ENCODE peak calls at places on chromosome 15, in eight cellular contexts. L is cardiac muscle cell; H is SJSA1; F is CD4-positive, alpha-beta memory T cell; I is A549; V is tibial nerve; J is neural progenitor cell; T is stomach. X is an unnamed sample.

GRCh38 chr15:94225616-94226015 is 5.7 kb upstream of the MCTP2 start:
- DNase-seq in L (no peak), H (no peak), F (no peak), I (no peak), V (no peak), J (no peak), T (no peak), X (no peak)

GRCh38 chr15:63519548-63520178 is 15.3 kb downstream of the USP3 start:
- DNase-seq in L (no peak), H (no peak), F (no peak), I (no peak), V (no peak), J (no peak), T (no peak), X (no peak)

GRCh38 chr15:62269504-62269903 is 104.4 kb upstream of the C2CD4B start:
- DNase-seq in L (peak; percentile 8), H (no peak), F (no peak), I (no peak), V (no peak), J (peak; percentile 18), T (no peak), X (no peak)

GRCh38 chr15:77584201-77584600 is 48.5 kb downstream of the LINGO1 start:
- DNase-seq in L (no peak), H (no peak), F (no peak), I (no peak), V (no peak), J (peak; percentile 60), T (no peak), X (no peak)

GRCh38 chr15:76962337-76963013 is 30.9 kb downstream of the RCN2 start:
- DNase-seq in L (no peak), H (no peak), F (no peak), I (no peak), V (no peak), J (no peak), T (no peak), X (no peak)

GRCh38 chr15:29888651-29889050 is 66.4 kb upstream of the TJP1 start:
- DNase-seq in L (peak; percentile 60), H (peak; percentile 52), F (no peak), I (no peak), V (no peak), J (peak; percentile 60), T (no peak), X (no peak)

GRCh38 chr15:31419820-31420219 is 93.2 kb downstream of the KLF13 start:
- DNase-seq in L (no peak), H (no peak), F (no peak), I (no peak), V (no peak), J (no peak), T (no peak), X (no peak)

GRCh38 chr15:83290236-83290635 is 5.8 kb upstream of the BNC1 start:
- DNase-seq in L (no peak), H (no peak), F (no peak), I (no peak), V (no peak), J (no peak), T (no peak), X (no peak)

GRCh38 chr15:51075364-51075763 is 19.3 kb downstream of the TNFAIP8L3 start:
- DNase-seq in L (no peak), H (no peak), F (no peak), I (no peak), V (no peak), J (no peak), T (no peak), X (no peak)

GRCh38 chr15:78880242-78880533 is 7.5 kb downstream of the MORF4L1 start:
- DNase-seq in L (no peak), H (no peak), F (no peak), I (no peak), V (no peak), J (no peak), T (no peak), X (no peak)

GRCh38 chr15:51647128-51647562 is 24.6 kb upstream of the DMXL2 start:
- DNase-seq in L (peak; percentile 74), H (no peak), F (no peak), I (no peak), V (peak; percentile 58), J (no peak), T (peak; percentile 74), X (no peak)

GRCh38 chr15:47332481-47332880 is 384.8 kb upstream of the SEMA6D start:
- DNase-seq in L (peak; percentile 5), H (no peak), F (no peak), I (no peak), V (no peak), J (no peak), T (no peak), X (no peak)

GRCh38 chr15:88900309-88900981 is 5.1 kb upstream of the HAPLN3 start:
- DNase-seq in L (no peak), H (peak; percentile 82), F (no peak), I (no peak), V (no peak), J (no peak), T (no peak), X (no peak)

GRCh38 chr15:52208306-52208946 is 17.2 kb upstream of the GNB5 start:
- DNase-seq in L (peak; percentile 80), H (peak; percentile 75), F (peak; percentile 71), I (peak; percentile 81), V (peak; percentile 30), J (peak; percentile 85), T (peak; percentile 71), X (peak; percentile 58)

GRCh38 chr15:95129589-95129988 is 898.2 kb downstream of the MCTP2 start:
- DNase-seq in L (peak; percentile 61), H (no peak), F (no peak), I (no peak), V (no peak), J (no peak), T (no peak), X (no peak)

GRCh38 chr15:98850991-98851776 is 156.4 kb downstream of the PGPEP1L start:
- DNase-seq in L (peak; percentile 81), H (peak; percentile 82), F (peak; percentile 64), I (peak; percentile 84), V (peak; percentile 69), J (peak; percentile 85), T (peak; percentile 83), X (peak; percentile 49)

GRCh38 chr15:55270301-55270700 is 19.3 kb downstream of the RAB27A start:
- DNase-seq in L (no peak), H (no peak), F (no peak), I (no peak), V (no peak), J (no peak), T (no peak), X (no peak)

GRCh38 chr15:55266547-55266946 is 23.1 kb downstream of the RAB27A start:
- DNase-seq in L (no peak), H (no peak), F (no peak), I (no peak), V (no peak), J (no peak), T (no peak), X (no peak)

GRCh38 chr15:55268054-55268695 is 21.4 kb downstream of the RAB27A start:
- DNase-seq in L (no peak), H (no peak), F (no peak), I (no peak), V (no peak), J (no peak), T (no peak), X (no peak)

GRCh38 chr15:55267401-55268053 is 22.1 kb downstream of the RAB27A start:
- DNase-seq in L (peak; percentile 56), H (no peak), F (peak; percentile 77), I (no peak), V (peak; percentile 20), J (no peak), T (peak; percentile 50), X (peak; percentile 54)
- H3K4me3 ChIP-seq in L (no peak overlapping the region), H (no peak overlapping the region), F (no peak overlapping the region), I (no peak overlapping the region), V (no peak overlapping the region), J (no peak overlapping the region), T (no peak overlapping the region), X (peak overlapping the region; percentile 14)

GRCh38 chr15:70356062-70356860 is 258.5 kb upstream of the TLE3 start:
- DNase-seq in L (no peak), H (no peak), F (no peak), I (no peak), V (peak; percentile 3), J (no peak), T (peak; percentile 59), X (peak; percentile 7)
- H3K9me3 ChIP-seq in L (no peaks in the 10 kb centered on the region), H (no peaks in the 10 kb centered on the region), F (no peaks in the 10 kb centered on the region), I (no peaks in the 10 kb centered on the region), V (no peaks in the 10 kb centered on the region), J (no peaks in the 10 kb centered on the region), T (no peaks in the 10 kb centered on the region), X (no peaks in the 10 kb centered on the region)

GRCh38 chr15:25407950-25408349 is 30.9 kb downstream of the UBE3A start:
- DNase-seq in L (no peak), H (no peak), F (no peak), I (no peak), V (no peak), J (no peak), T (no peak), X (no peak)

GRCh38 chr15:25406846-25407245 is 32.0 kb downstream of the UBE3A start:
- DNase-seq in L (no peak), H (no peak), F (no peak), I (no peak), V (no peak), J (no peak), T (no peak), X (no peak)

GRCh38 chr15:25410649-25411048 is 28.2 kb downstream of the UBE3A start:
- DNase-seq in L (peak; percentile 49), H (no peak), F (no peak), I (no peak), V (no peak), J (no peak), T (no peak), X (no peak)

GRCh38 chr15:25408428-25408827 is 30.4 kb downstream of the UBE3A start:
- DNase-seq in L (peak; percentile 29), H (no peak), F (no peak), I (no peak), V (no peak), J (no peak), T (no peak), X (no peak)

GRCh38 chr15:25408929-25409328 is 29.9 kb downstream of the UBE3A start:
- DNase-seq in L (no peak), H (no peak), F (no peak), I (no peak), V (no peak), J (no peak), T (no peak), X (no peak)
- H3K27ac ChIP-seq in L (no peak overlapping the region), H (no peak overlapping the region), F (no peak overlapping the region), I (no peak overlapping the region), V (no peak overlapping the region), J (no peak overlapping the region), T (no peak overlapping the region), X (no peak overlapping the region)

DNA sequence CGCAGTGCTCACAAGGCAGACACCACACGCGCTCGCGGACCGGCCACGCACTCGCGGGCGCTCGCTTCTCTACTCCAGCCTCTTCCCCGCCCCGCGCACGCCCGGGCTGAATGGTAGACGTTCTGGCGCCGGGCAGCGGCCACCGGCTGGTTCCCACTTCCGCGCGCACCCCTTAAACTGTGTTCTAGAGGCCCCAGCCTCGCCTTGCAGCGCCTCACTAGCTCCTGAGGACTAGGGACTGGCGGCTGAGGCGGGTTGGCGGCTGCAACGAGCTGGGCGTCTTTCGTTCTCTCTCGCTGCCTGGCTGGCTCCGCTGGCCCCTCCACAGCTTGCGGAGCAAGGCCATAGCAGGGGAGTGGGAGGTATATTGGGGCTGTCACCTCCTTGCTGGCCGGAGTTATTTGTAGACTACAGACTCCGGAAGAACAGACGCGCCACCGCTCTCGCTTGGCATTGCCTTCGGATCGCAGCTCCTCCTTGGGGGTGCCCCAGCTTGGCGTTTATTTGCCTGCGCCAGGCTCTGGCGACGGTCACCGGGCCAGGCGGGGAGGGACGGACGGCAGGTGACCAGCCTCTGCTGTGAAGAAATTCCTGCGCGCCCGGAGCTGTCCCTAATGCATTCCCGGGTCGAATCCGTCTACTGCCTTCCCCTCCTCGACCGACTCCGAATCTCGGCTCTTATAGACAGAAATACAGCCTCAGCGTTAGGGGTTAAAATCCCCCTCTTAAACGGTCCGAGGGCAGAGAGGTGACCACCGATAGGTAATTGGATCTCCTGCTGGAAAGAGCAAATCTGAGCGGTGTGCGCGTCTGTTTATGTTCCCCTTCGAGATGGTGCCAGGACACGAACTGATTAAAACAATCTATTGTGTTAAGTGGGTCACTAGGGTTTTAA is 1.3 kb downstream of the GREM1 start:
- DNase-seq in L (peak; percentile 32), H (peak; percentile 47), F (no peak), I (peak; percentile 31), V (no peak), J (peak; percentile 73), T (peak; percentile 43), X (no peak)
- H3K4me3 ChIP-seq in L (peak overlapping the region; percentile 21), H (peak overlapping the region; percentile 48), F (no peak overlapping the region), I (peak overlapping the region; percentile 41), V (peak overlapping the region; percentile 3), J (peak overlapping the region; percentile 45), T (peak overlapping the region; percentile 55), X (no peak overlapping the region)

X was measured in CD8-positive, alpha-beta T cell.